ENCODE peak calls at places on chromosomes 13 and 19, in ten cellular contexts. A is tibial artery, U is fibroblast of the aortic adventitia, Z is HL-60, J is cardiac fibroblast, B is dorsolateral prefrontal cortex, V is spleen, O is heart right ventricle, G is IMR-90, H is AG10803. N is an unnamed sample.

GRCh38 chr13:51330741-51331140 is 8.8 kb upstream of the SERPINE3 start:
- DNase-seq in A (no peak), U (peak), Z (peak), J (peak), B (no peak), V (no peak), O (no peak), G (no peak), H (peak), N (no peak)

GRCh38 chr19:11814707-11815050 is 606 bp downstream of the ZNF440 start:
- DNase-seq in A (no peak), U (peak), Z (peak), J (peak), B (no peak), V (no peak), O (no peak), G (peak), H (peak), N (peak)

GRCh38 chr19:5926641-5927438 is 12.8 kb downstream of the CAPS start:
- DNase-seq in A (peak), U (peak), Z (no peak), J (peak), B (no peak), V (no peak), O (peak), G (no peak), H (peak), N (no peak)

GRCh38 chr19:4376245-4376990 is 23.9 kb downstream of the SH3GL1 start:
- DNase-seq in A (peak), U (no peak), Z (no peak), J (no peak), B (no peak), V (no peak), O (no peak), G (no peak), H (no peak), N (no peak)

GRCh38 chr13:66558511-66558910 is 671.6 kb downstream of the PCDH9 start:
- DNase-seq in A (no peak), U (peak), Z (peak), J (peak), B (no peak), V (no peak), O (no peak), G (peak), H (no peak), N (no peak)

GRCh38 chr13:37481005-37481857 is 117.3 kb downstream of the POSTN start:
- DNase-seq in A (no peak), U (peak), Z (no peak), J (peak), B (no peak), V (no peak), O (no peak), G (peak), H (peak), N (no peak)

GRCh38 chr19:1655131-1655981 is 2.9 kb upstream of the TCF3 start:
- DNase-seq in A (no peak), U (no peak), Z (no peak), J (no peak), B (no peak), V (peak), O (no peak), G (no peak), H (no peak), N (no peak)

GRCh38 chr13:102965802-102966201 is 100.4 kb downstream of the SLC10A2 start:
- DNase-seq in A (no peak), U (no peak), Z (no peak), J (no peak), B (no peak), V (no peak), O (no peak), G (no peak), H (no peak), N (no peak)

GRCh38 chr19:13839938-13840750 is 36.8 kb upstream of the NANOS3 start:
- DNase-seq in A (peak), U (peak), Z (peak), J (peak), B (no peak), V (peak), O (peak), G (peak), H (peak), N (peak)

GRCh38 chr19:10104665-10105221 is 1.4 kb upstream of the PPAN start:
- DNase-seq in A (no peak), U (no peak), Z (peak), J (no peak), B (no peak), V (peak), O (no peak), G (no peak), H (no peak), N (peak)

GRCh38 chr13:34409496-34410163 is 532.4 kb upstream of the NBEA start:
- DNase-seq in A (no peak), U (peak), Z (no peak), J (no peak), B (no peak), V (no peak), O (no peak), G (no peak), H (no peak), N (no peak)

GRCh38 chr19:42555317-42555716 is 27.0 kb upstream of the CEACAM1 start:
- DNase-seq in A (no peak), U (no peak), Z (peak), J (no peak), B (no peak), V (peak), O (peak), G (no peak), H (no peak), N (no peak)
- H3K4me3 ChIP-seq in A (no peak), U (no peak), Z (no peak), J (no peak), B (no peak), V (no peak), O (no peak), G (no peak), H (no peak), N (no peak)

GRCh38 chr19:45444318-45445041 is 20.8 kb upstream of the ERCC1 start:
- DNase-seq in A (peak), U (peak), Z (peak), J (peak), B (peak), V (peak), O (peak), G (peak), H (peak), N (peak)
- H3K4me3 ChIP-seq in A (peak), U (peak), Z (no peak), J (peak), B (peak), V (peak), O (peak), G (no peak), H (peak), N (peak)

GRCh38 chr19:49301866-49302252 is 23.1 kb downstream of the SLC6A16 start:
- DNase-seq in A (no peak), U (no peak), Z (no peak), J (no peak), B (no peak), V (no peak), O (no peak), G (no peak), H (no peak), N (peak)
- H3K4me3 ChIP-seq in A (no peak), U (no peak), Z (no peak), J (no peak), B (no peak), V (no peak), O (no peak), G (no peak), H (no peak), N (no peak)

GRCh38 chr19:49927526-49928264 is 1.3 kb upstream of the ATF5 start:
- DNase-seq in A (no peak), U (no peak), Z (no peak), J (no peak), B (no peak), V (no peak), O (no peak), G (no peak), H (no peak), N (no peak)
- H3K4me3 ChIP-seq in A (no peak), U (peak), Z (peak), J (no peak), B (no peak), V (peak), O (peak), G (no peak), H (peak), N (peak)

GRCh38 chr19:35861640-35862160 is 5.0 kb downstream of the KIRREL2 start:
- DNase-seq in A (no peak), U (no peak), Z (no peak), J (no peak), B (no peak), V (no peak), O (no peak), G (no peak), H (no peak), N (no peak)

GRCh38 chr19:35860818-35861639 is 4.3 kb downstream of the KIRREL2 start:
- DNase-seq in A (no peak), U (no peak), Z (no peak), J (no peak), B (no peak), V (no peak), O (no peak), G (no peak), H (no peak), N (no peak)

GRCh38 chr19:35862528-35862927 is 5.8 kb downstream of the KIRREL2 start:
- DNase-seq in A (no peak), U (no peak), Z (no peak), J (no peak), B (no peak), V (no peak), O (no peak), G (no peak), H (no peak), N (peak)

GRCh38 chr19:35860436-35860817 is 3.7 kb downstream of the KIRREL2 start:
- DNase-seq in A (no peak), U (no peak), Z (no peak), J (no peak), B (no peak), V (no peak), O (no peak), G (no peak), H (no peak), N (no peak)

DNA sequence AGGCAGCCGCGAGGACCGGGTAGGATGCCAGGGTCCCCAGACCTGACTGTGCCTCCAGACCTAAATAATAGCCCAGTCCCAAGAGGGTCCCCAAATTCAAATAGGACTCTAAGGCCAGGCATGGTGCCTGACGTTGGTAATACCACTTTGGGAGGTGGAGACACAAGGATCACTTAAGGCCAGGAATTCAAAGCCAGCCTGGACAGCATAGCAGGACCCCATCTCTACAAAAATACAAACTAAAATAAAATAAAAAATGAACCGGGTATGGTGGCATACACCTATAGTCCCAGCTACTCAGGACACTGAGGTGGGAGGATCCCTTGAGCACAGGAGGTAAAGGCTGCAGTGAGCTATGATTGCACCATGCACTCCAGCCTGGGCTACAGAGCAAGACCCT is 5.4 kb upstream of the APLP1 start:
- DNase-seq in A (no peak), U (no peak), Z (no peak), J (no peak), B (no peak), V (no peak), O (no peak), G (no peak), H (no peak), N (no peak)
- H3K4me3 ChIP-seq in A (no peak), U (no peak), Z (no peak), J (no peak), B (no peak), V (no peak), O (no peak), G (no peak), H (no peak), N (no peak)

GRCh38 chr13:43487885-43488284 is 298.9 kb downstream of the ENOX1 start:
- DNase-seq in A (no peak), U (no peak), Z (no peak), J (no peak), B (no peak), V (no peak), O (no peak), G (no peak), H (no peak), N (no peak)

GRCh38 chr13:43487459-43487858 is 299.3 kb downstream of the ENOX1 start:
- DNase-seq in A (no peak), U (no peak), Z (no peak), J (no peak), B (no peak), V (no peak), O (no peak), G (no peak), H (no peak), N (no peak)

GRCh38 chr13:43489168-43489730 is 297.5 kb downstream of the ENOX1 start:
- DNase-seq in A (no peak), U (no peak), Z (no peak), J (no peak), B (no peak), V (no peak), O (peak), G (no peak), H (peak), N (no peak)

GRCh38 chr13:43484432-43485225 is 302.1 kb downstream of the ENOX1 start:
- DNase-seq in A (peak), U (no peak), Z (no peak), J (no peak), B (no peak), V (no peak), O (no peak), G (no peak), H (no peak), N (no peak)
- H3K4me3 ChIP-seq in A (no peak), U (no peak), Z (no peak), J (no peak), B (no peak), V (no peak), O (no peak), G (no peak), H (no peak), N (no peak)

N was measured in Karpas-422.